ENCODE peak calls at places on chromosomes 12 and 14, in ten cellular contexts. One of them, this sample, is unnamed.

GRCh38 chr14:104688755-104689619 is at the start of gene INF2:
- DNase-seq in pancreas: peak; percentile 88
- DNase-seq in A673: peak; percentile 73
- DNase-seq in choroid plexus epithelial cell: peak; percentile 51
- DNase-seq in A549: peak; percentile 84
- DNase-seq in CD8-positive, alpha-beta T cell: peak; percentile 27
- DNase-seq in tibial artery: peak; percentile 81
- DNase-seq in astrocyte: no peak
- DNase-seq in ovary: peak; percentile 55
- DNase-seq in heart left ventricle: peak; percentile 71
- DNase-seq in this sample: no peak

GRCh38 chr12:11684811-11685210 is 35.3 kb downstream of the ETV6 start:
- DNase-seq in pancreas: no peak
- DNase-seq in A673: no peak
- DNase-seq in choroid plexus epithelial cell: no peak
- DNase-seq in A549: no peak
- DNase-seq in CD8-positive, alpha-beta T cell: no peak
- DNase-seq in tibial artery: no peak
- DNase-seq in astrocyte: no peak
- DNase-seq in ovary: no peak
- DNase-seq in heart left ventricle: no peak
- DNase-seq in this sample: no peak

GRCh38 chr14:96242126-96242525 is 13.9 kb upstream of the BDKRB1 start:
- DNase-seq in pancreas: no peak
- DNase-seq in A673: no peak
- DNase-seq in choroid plexus epithelial cell: no peak
- DNase-seq in A549: no peak
- DNase-seq in CD8-positive, alpha-beta T cell: no peak
- DNase-seq in tibial artery: no peak
- DNase-seq in astrocyte: no peak
- DNase-seq in ovary: no peak
- DNase-seq in heart left ventricle: no peak
- DNase-seq in this sample: no peak

GRCh38 chr14:34113051-34113511 is 162.2 kb upstream of the EGLN3 start:
- DNase-seq in pancreas: no peak
- DNase-seq in A673: peak; percentile 33
- DNase-seq in choroid plexus epithelial cell: peak; percentile 51
- DNase-seq in A549: peak; percentile 15
- DNase-seq in CD8-positive, alpha-beta T cell: no peak
- DNase-seq in tibial artery: no peak
- DNase-seq in astrocyte: peak; percentile 82
- DNase-seq in ovary: no peak
- DNase-seq in heart left ventricle: no peak
- DNase-seq in this sample: peak; percentile 46

GRCh38 chr14:55706893-55707292 is 126.9 kb downstream of the KTN1 start:
- DNase-seq in pancreas: no peak
- DNase-seq in A673: no peak
- DNase-seq in choroid plexus epithelial cell: no peak
- DNase-seq in A549: no peak
- DNase-seq in CD8-positive, alpha-beta T cell: no peak
- DNase-seq in tibial artery: no peak
- DNase-seq in astrocyte: no peak
- DNase-seq in ovary: no peak
- DNase-seq in heart left ventricle: no peak
- DNase-seq in this sample: no peak

GRCh38 chr12:113241191-113242017 is 20.1 kb downstream of the TPCN1 start:
- DNase-seq in pancreas: no peak
- DNase-seq in A673: no peak
- DNase-seq in choroid plexus epithelial cell: peak; percentile 85
- DNase-seq in A549: no peak
- DNase-seq in CD8-positive, alpha-beta T cell: no peak
- DNase-seq in tibial artery: no peak
- DNase-seq in astrocyte: peak; percentile 94
- DNase-seq in ovary: no peak
- DNase-seq in heart left ventricle: no peak
- DNase-seq in this sample: peak; percentile 99

GRCh38 chr12:46221255-46222128 is 47.4 kb downstream of the SLC38A1 start:
- DNase-seq in pancreas: no peak
- DNase-seq in A673: peak; percentile 18
- DNase-seq in choroid plexus epithelial cell: peak; percentile 74
- DNase-seq in A549: no peak
- DNase-seq in CD8-positive, alpha-beta T cell: no peak
- DNase-seq in tibial artery: no peak
- DNase-seq in astrocyte: peak; percentile 72
- DNase-seq in ovary: no peak
- DNase-seq in heart left ventricle: no peak
- DNase-seq in this sample: no peak

GRCh38 chr12:16833376-16833775 is 227.4 kb upstream of the LMO3 start:
- DNase-seq in pancreas: no peak
- DNase-seq in A673: no peak
- DNase-seq in choroid plexus epithelial cell: no peak
- DNase-seq in A549: no peak
- DNase-seq in CD8-positive, alpha-beta T cell: no peak
- DNase-seq in tibial artery: no peak
- DNase-seq in astrocyte: no peak
- DNase-seq in ovary: no peak
- DNase-seq in heart left ventricle: no peak
- DNase-seq in this sample: no peak

GRCh38 chr14:65879218-65880009 is 466.9 kb downstream of the FUT8 start:
- DNase-seq in pancreas: no peak
- DNase-seq in A673: no peak
- DNase-seq in choroid plexus epithelial cell: peak; percentile 53
- DNase-seq in A549: peak; percentile 14
- DNase-seq in CD8-positive, alpha-beta T cell: no peak
- DNase-seq in tibial artery: no peak
- DNase-seq in astrocyte: peak; percentile 64
- DNase-seq in ovary: no peak
- DNase-seq in heart left ventricle: no peak
- DNase-seq in this sample: peak; percentile 49

GRCh38 chr14:23551266-23552028 is at the start of gene ZFHX2:
- DNase-seq in pancreas: peak; percentile 95
- DNase-seq in A673: peak; percentile 88
- DNase-seq in choroid plexus epithelial cell: peak; percentile 36
- DNase-seq in A549: peak; percentile 81
- DNase-seq in CD8-positive, alpha-beta T cell: peak; percentile 63
- DNase-seq in tibial artery: peak; percentile 79
- DNase-seq in astrocyte: peak; percentile 40
- DNase-seq in ovary: no peak
- DNase-seq in heart left ventricle: peak; percentile 85
- DNase-seq in this sample: no peak

GRCh38 chr14:22472466-22472865 is 116.6 kb downstream of the DAD1 start:
- DNase-seq in pancreas: no peak
- DNase-seq in A673: peak; percentile 82
- DNase-seq in choroid plexus epithelial cell: no peak
- DNase-seq in A549: no peak
- DNase-seq in CD8-positive, alpha-beta T cell: no peak
- DNase-seq in tibial artery: no peak
- DNase-seq in astrocyte: no peak
- DNase-seq in ovary: no peak
- DNase-seq in heart left ventricle: no peak
- DNase-seq in this sample: no peak

GRCh38 chr14:103301512-103302197 is 32.4 kb upstream of the EIF5 start:
- DNase-seq in pancreas: no peak
- DNase-seq in A673: no peak
- DNase-seq in choroid plexus epithelial cell: no peak
- DNase-seq in A549: no peak
- DNase-seq in CD8-positive, alpha-beta T cell: no peak
- DNase-seq in tibial artery: peak; percentile 48
- DNase-seq in astrocyte: no peak
- DNase-seq in ovary: no peak
- DNase-seq in heart left ventricle: no peak
- DNase-seq in this sample: no peak

GRCh38 chr14:103296987-103297386 is 37.0 kb upstream of the EIF5 start:
- DNase-seq in pancreas: no peak
- DNase-seq in A673: no peak
- DNase-seq in choroid plexus epithelial cell: no peak
- DNase-seq in A549: no peak
- DNase-seq in CD8-positive, alpha-beta T cell: no peak
- DNase-seq in tibial artery: peak; percentile 42
- DNase-seq in astrocyte: no peak
- DNase-seq in ovary: no peak
- DNase-seq in heart left ventricle: no peak
- DNase-seq in this sample: no peak

GRCh38 chr14:103302966-103303365 is 31.1 kb upstream of the EIF5 start:
- DNase-seq in pancreas: no peak
- DNase-seq in A673: no peak
- DNase-seq in choroid plexus epithelial cell: peak; percentile 28
- DNase-seq in A549: no peak
- DNase-seq in CD8-positive, alpha-beta T cell: no peak
- DNase-seq in tibial artery: no peak
- DNase-seq in astrocyte: no peak
- DNase-seq in ovary: no peak
- DNase-seq in heart left ventricle: no peak
- DNase-seq in this sample: no peak

GRCh38 chr14:103296007-103296406 is 38.0 kb upstream of the EIF5 start:
- DNase-seq in pancreas: no peak
- DNase-seq in A673: no peak
- DNase-seq in choroid plexus epithelial cell: peak; percentile 24
- DNase-seq in A549: no peak
- DNase-seq in CD8-positive, alpha-beta T cell: no peak
- DNase-seq in tibial artery: no peak
- DNase-seq in astrocyte: peak; percentile 59
- DNase-seq in ovary: no peak
- DNase-seq in heart left ventricle: no peak
- DNase-seq in this sample: no peak

DNA sequence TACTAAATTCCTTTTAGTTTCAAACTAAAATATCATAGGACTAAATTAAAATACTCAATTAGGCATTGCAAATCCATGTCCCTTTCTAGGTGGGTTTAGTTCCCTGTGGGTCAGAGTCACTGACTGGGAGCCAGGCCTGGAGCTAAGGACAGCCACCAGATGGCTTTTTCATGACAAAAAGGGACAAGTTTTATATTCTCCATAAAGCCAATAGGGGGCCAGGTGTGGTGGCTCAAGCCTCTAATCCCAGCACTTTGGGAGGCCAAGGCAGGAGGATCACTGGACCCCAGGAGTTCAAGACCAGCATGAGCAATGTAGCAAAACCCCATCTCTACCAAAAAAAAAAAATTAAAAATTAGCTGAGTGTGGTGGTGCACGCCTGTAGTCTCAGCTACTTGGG is 35.4 kb upstream of the EIF5 start:
- DNase-seq in pancreas: no peak
- DNase-seq in A673: no peak
- DNase-seq in choroid plexus epithelial cell: no peak
- DNase-seq in A549: no peak
- DNase-seq in CD8-positive, alpha-beta T cell: no peak
- DNase-seq in tibial artery: peak; percentile 28
- DNase-seq in astrocyte: no peak
- DNase-seq in ovary: no peak
- DNase-seq in heart left ventricle: no peak
- DNase-seq in this sample: no peak
- TF ChIP-seq CTCF in pancreas: no peak
- TF ChIP-seq CTCF in A673: no peak
- TF ChIP-seq CTCF in choroid plexus epithelial cell: no peak
- TF ChIP-seq CTCF in A549: no peak
- TF ChIP-seq CTCF in CD8-positive, alpha-beta T cell: no peak
- TF ChIP-seq CTCF in tibial artery: no peak
- TF ChIP-seq CTCF in astrocyte: no peak
- TF ChIP-seq CTCF in ovary: no peak
- TF ChIP-seq CTCF in heart left ventricle: no peak
- TF ChIP-seq CTCF in this sample: no peak

GRCh38 chr12:2891240-2892053 is 756 bp downstream of the TULP3 start:
- DNase-seq in pancreas: no peak
- DNase-seq in A673: peak; percentile 78
- DNase-seq in choroid plexus epithelial cell: peak; percentile 62
- DNase-seq in A549: peak; percentile 38
- DNase-seq in CD8-positive, alpha-beta T cell: no peak
- DNase-seq in tibial artery: peak; percentile 82
- DNase-seq in astrocyte: peak; percentile 55
- DNase-seq in ovary: peak; percentile 58
- DNase-seq in heart left ventricle: peak; percentile 50
- DNase-seq in this sample: no peak
- H3K4me3 ChIP-seq in pancreas: peak overlapping the region; percentile 62
- H3K4me3 ChIP-seq in A673: peak overlapping the region; percentile 81
- H3K4me3 ChIP-seq in choroid plexus epithelial cell: peak overlapping the region; percentile 96
- H3K4me3 ChIP-seq in A549: peak overlapping the region; percentile 86
- H3K4me3 ChIP-seq in CD8-positive, alpha-beta T cell: peak overlapping the region; percentile 99
- H3K4me3 ChIP-seq in tibial artery: peak overlapping the region; percentile 91
- H3K4me3 ChIP-seq in astrocyte: peak overlapping the region; percentile 86
- H3K4me3 ChIP-seq in ovary: peak overlapping the region; percentile 97
- H3K4me3 ChIP-seq in heart left ventricle: peak overlapping the region; percentile 84
- H3K4me3 ChIP-seq in this sample: peak overlapping the region; percentile 89

GRCh38 chr12:84624601-84625000 is 288.0 kb downstream of the SLC6A15 start:
- DNase-seq in pancreas: no peak
- DNase-seq in A673: no peak
- DNase-seq in choroid plexus epithelial cell: no peak
- DNase-seq in A549: no peak
- DNase-seq in CD8-positive, alpha-beta T cell: no peak
- DNase-seq in tibial artery: no peak
- DNase-seq in astrocyte: no peak
- DNase-seq in ovary: no peak
- DNase-seq in heart left ventricle: no peak
- DNase-seq in this sample: no peak

DNA sequence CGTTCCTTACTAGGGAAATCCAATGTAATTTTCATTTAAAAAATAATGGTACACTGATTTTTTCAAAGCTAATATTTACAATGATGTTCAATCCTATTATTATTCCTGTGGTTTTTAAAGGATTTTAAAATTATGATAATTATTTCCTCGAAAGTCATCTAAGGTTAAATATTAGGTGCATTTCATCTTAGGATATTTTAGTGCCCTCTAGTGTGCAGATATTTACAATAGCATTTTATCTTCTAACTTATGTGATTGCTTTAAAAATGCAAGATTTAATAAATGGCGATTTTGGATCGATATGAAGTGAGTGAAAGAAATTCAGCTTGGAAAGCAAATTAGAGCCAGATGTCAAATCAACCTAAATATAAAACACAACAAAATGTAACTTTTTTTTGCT is 293.5 kb downstream of the SLC6A15 start:
- DNase-seq in pancreas: no peak
- DNase-seq in A673: no peak
- DNase-seq in choroid plexus epithelial cell: peak; percentile 26
- DNase-seq in A549: peak; percentile 0
- DNase-seq in CD8-positive, alpha-beta T cell: no peak
- DNase-seq in tibial artery: no peak
- DNase-seq in astrocyte: no peak
- DNase-seq in ovary: no peak
- DNase-seq in heart left ventricle: no peak
- DNase-seq in this sample: no peak
- TF ChIP-seq CTCF in pancreas: no peak
- TF ChIP-seq CTCF in A673: peak; percentile 59
- TF ChIP-seq CTCF in choroid plexus epithelial cell: peak; percentile 45
- TF ChIP-seq CTCF in A549: no peak
- TF ChIP-seq CTCF in CD8-positive, alpha-beta T cell: no peak
- TF ChIP-seq CTCF in tibial artery: no peak
- TF ChIP-seq CTCF in astrocyte: peak; percentile 8
- TF ChIP-seq CTCF in ovary: no peak
- TF ChIP-seq CTCF in heart left ventricle: no peak
- TF ChIP-seq CTCF in this sample: peak; percentile 23

DNA sequence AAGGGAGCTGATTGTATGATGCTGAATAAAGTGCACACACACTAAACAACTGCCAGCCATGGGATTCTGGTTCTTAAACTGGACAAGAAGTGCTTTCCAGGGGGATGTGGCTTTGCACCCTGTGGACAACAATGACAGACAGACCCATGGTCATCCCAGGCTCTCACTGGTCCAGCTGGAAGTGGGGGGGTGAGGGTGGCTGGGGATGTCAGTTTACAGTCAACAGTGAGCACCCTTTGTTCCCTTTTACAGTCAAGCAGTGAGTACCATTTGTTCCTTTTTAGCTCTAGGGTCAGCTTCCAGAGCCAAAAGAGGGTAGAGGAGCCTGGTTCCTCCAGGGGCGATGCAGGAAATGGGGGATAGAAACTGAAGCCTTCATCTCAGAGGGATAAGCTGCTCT is 100.7 kb downstream of the SMOC1 start:
- DNase-seq in pancreas: no peak
- DNase-seq in A673: no peak
- DNase-seq in choroid plexus epithelial cell: no peak
- DNase-seq in A549: no peak
- DNase-seq in CD8-positive, alpha-beta T cell: no peak
- DNase-seq in tibial artery: no peak
- DNase-seq in astrocyte: no peak
- DNase-seq in ovary: no peak
- DNase-seq in heart left ventricle: no peak
- DNase-seq in this sample: no peak
- H3K4me3 ChIP-seq in pancreas: no peak overlapping the region
- H3K4me3 ChIP-seq in A673: no peak overlapping the region
- H3K4me3 ChIP-seq in choroid plexus epithelial cell: no peak overlapping the region
- H3K4me3 ChIP-seq in A549: no peak overlapping the region
- H3K4me3 ChIP-seq in CD8-positive, alpha-beta T cell: no peak overlapping the region
- H3K4me3 ChIP-seq in tibial artery: no peak overlapping the region
- H3K4me3 ChIP-seq in astrocyte: no peak overlapping the region
- H3K4me3 ChIP-seq in ovary: no peak overlapping the region
- H3K4me3 ChIP-seq in heart left ventricle: no peak overlapping the region
- H3K4me3 ChIP-seq in this sample: no peak overlapping the region

This sample was measured in AG09309.